ENCODE peak calls at places on chromosomes 6 and 20, in seven cellular contexts. One of them, this sample, is unnamed. For H3K4me1, the result is how much of the 10 kb centered on the place peaks cover.

GRCh38 chr6:33610057-33610456 is 11.1 kb upstream of the ITPR3 start:
- DNase-seq in GM23338: no peak
- DNase-seq in thyroid gland: no peak
- DNase-seq in ovary: no peak
- DNase-seq in left ventricle myocardium inferior: peak
- DNase-seq in H9: no peak
- DNase-seq in upper lobe of left lung: no peak
- DNase-seq in this sample: no peak

GRCh38 chr20:40941023-40941655 is 87.5 kb upstream of the TOP1 start:
- DNase-seq in GM23338: no peak
- DNase-seq in thyroid gland: no peak
- DNase-seq in ovary: no peak
- DNase-seq in left ventricle myocardium inferior: no peak
- DNase-seq in H9: no peak
- DNase-seq in upper lobe of left lung: no peak
- DNase-seq in this sample: no peak

GRCh38 chr6:40740518-40740917 is 153.4 kb upstream of the LRFN2 start:
- DNase-seq in GM23338: no peak
- DNase-seq in thyroid gland: no peak
- DNase-seq in ovary: no peak
- DNase-seq in left ventricle myocardium inferior: no peak
- DNase-seq in H9: no peak
- DNase-seq in upper lobe of left lung: no peak
- DNase-seq in this sample: no peak

GRCh38 chr20:46937140-46937523 is 42.5 kb downstream of the EYA2 start:
- DNase-seq in GM23338: no peak
- DNase-seq in thyroid gland: no peak
- DNase-seq in ovary: no peak
- DNase-seq in left ventricle myocardium inferior: no peak
- DNase-seq in H9: no peak
- DNase-seq in upper lobe of left lung: no peak
- DNase-seq in this sample: no peak

GRCh38 chr6:163667372-163668060 is 253.0 kb downstream of the QKI start:
- DNase-seq in GM23338: no peak
- DNase-seq in thyroid gland: peak
- DNase-seq in ovary: no peak
- DNase-seq in left ventricle myocardium inferior: no peak
- DNase-seq in H9: no peak
- DNase-seq in upper lobe of left lung: no peak
- DNase-seq in this sample: no peak

GRCh38 chr6:18674346-18674745 is 287.2 kb downstream of the RNF144B start:
- DNase-seq in GM23338: no peak
- DNase-seq in thyroid gland: no peak
- DNase-seq in ovary: no peak
- DNase-seq in left ventricle myocardium inferior: no peak
- DNase-seq in H9: no peak
- DNase-seq in upper lobe of left lung: no peak
- DNase-seq in this sample: no peak

GRCh38 chr6:41939848-41940758 is 1.5 kb downstream of the CCND3 start:
- DNase-seq in GM23338: peak
- DNase-seq in thyroid gland: no peak
- DNase-seq in ovary: no peak
- DNase-seq in left ventricle myocardium inferior: peak
- DNase-seq in H9: peak
- DNase-seq in upper lobe of left lung: no peak
- DNase-seq in this sample: no peak

GRCh38 chr20:7742479-7742878 is 197.8 kb downstream of the HAO1 start:
- DNase-seq in GM23338: no peak
- DNase-seq in thyroid gland: no peak
- DNase-seq in ovary: no peak
- DNase-seq in left ventricle myocardium inferior: no peak
- DNase-seq in H9: no peak
- DNase-seq in upper lobe of left lung: no peak
- DNase-seq in this sample: no peak

GRCh38 chr6:95601133-95601532 is 23.8 kb downstream of the MANEA start:
- DNase-seq in GM23338: no peak
- DNase-seq in thyroid gland: no peak
- DNase-seq in ovary: no peak
- DNase-seq in left ventricle myocardium inferior: no peak
- DNase-seq in H9: no peak
- DNase-seq in upper lobe of left lung: no peak
- DNase-seq in this sample: no peak

GRCh38 chr20:59802018-59802417 is 131.4 kb downstream of the SYCP2 start:
- DNase-seq in GM23338: no peak
- DNase-seq in thyroid gland: no peak
- DNase-seq in ovary: no peak
- DNase-seq in left ventricle myocardium inferior: no peak
- DNase-seq in H9: no peak
- DNase-seq in upper lobe of left lung: no peak
- DNase-seq in this sample: no peak

DNA sequence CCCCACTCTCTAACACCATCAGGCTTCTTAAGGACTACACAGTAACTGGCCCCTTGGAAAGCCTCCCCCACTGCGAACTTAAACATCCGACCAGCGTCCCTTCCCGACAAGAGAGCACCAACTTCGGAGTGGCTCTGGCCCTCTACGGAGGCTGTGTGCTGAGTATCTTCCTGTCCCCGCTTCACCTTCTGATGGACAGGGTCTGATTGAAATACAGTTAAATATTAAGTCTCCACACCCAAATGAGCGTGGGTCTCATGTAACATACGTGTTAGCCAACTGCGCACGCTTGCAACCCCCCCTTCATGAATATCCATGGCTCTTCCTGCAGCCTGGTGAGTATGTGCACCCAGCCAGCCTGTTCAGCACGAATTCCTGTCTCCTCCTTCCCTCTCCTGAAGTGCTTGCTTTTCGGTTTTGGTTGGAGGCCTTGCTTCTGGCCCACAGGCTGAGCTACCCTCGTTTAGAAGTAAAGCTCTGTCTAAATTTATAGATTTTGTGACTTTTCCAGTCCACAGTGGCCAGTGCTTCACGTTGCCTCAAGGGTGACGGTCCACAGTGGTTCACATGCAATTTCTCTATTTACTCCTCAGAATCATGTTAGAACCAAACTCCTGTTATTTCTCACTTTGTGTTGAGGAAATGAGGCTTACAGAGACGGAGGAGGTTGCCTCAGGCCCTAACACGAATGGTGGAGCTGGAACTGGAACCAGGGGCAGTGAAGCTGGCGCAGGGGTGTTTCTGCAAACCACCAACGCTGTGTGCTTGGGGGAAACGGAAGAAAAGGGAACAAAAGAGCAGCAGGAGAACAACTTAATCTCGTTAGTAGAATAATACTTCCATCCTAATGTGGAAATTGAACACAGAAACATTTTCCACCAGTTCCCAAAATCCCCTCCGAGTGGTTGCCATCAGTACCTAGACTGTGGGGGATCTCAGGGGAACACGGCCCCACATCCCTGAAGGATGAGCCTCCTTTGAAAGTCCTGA is 103.1 kb upstream of the FRMD1 start:
- DNase-seq in GM23338: no peak
- DNase-seq in thyroid gland: no peak
- DNase-seq in ovary: no peak
- DNase-seq in left ventricle myocardium inferior: no peak
- DNase-seq in H9: peak
- DNase-seq in upper lobe of left lung: no peak
- DNase-seq in this sample: no peak
- H3K4me1 ChIP-seq in GM23338: under half
- H3K4me1 ChIP-seq in thyroid gland: under half
- H3K4me1 ChIP-seq in ovary: under half
- H3K4me1 ChIP-seq in left ventricle myocardium inferior: under half
- H3K4me1 ChIP-seq in H9: under half
- H3K4me1 ChIP-seq in upper lobe of left lung: under half
- H3K4me1 ChIP-seq in this sample: under half

DNA sequence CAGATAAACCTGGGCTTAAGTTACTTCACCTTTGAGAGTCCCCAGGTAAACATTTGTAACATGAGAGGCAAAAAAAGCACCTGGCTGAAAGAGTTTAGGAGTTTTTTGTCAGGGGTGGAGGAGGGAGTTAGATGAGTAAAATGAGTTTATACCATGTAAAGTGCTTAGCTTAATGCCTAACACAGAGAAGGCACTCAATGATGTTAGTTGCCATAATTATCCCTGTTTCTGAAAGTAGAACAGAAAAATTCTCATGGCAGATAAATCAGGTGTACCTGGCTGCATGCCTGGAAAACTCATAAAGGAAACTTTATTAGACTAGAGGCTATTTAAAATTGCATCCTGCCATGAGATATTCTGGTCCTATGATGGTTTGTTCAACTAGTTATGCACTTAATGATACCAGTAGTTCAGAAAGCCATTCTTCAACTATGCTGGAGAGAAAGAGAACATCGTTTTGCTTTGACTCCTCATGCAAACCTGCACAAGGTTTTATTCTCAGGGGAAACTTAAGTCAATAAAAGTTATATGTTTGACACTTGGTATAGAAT is 40.4 kb downstream of the FBXO5 start:
- DNase-seq in GM23338: no peak
- DNase-seq in thyroid gland: no peak
- DNase-seq in ovary: no peak
- DNase-seq in left ventricle myocardium inferior: no peak
- DNase-seq in H9: no peak
- DNase-seq in upper lobe of left lung: no peak
- DNase-seq in this sample: no peak
- TF ChIP-seq CTCF in GM23338: no peak
- TF ChIP-seq CTCF in thyroid gland: no peak
- TF ChIP-seq CTCF in ovary: no peak
- TF ChIP-seq CTCF in left ventricle myocardium inferior: no peak
- TF ChIP-seq CTCF in H9: no peak
- TF ChIP-seq CTCF in upper lobe of left lung: no peak
- TF ChIP-seq CTCF in this sample: no peak

GRCh38 chr6:166626177-166627038 is 643 bp downstream of the RPS6KA2 start:
- DNase-seq in GM23338: peak
- DNase-seq in thyroid gland: peak
- DNase-seq in ovary: peak
- DNase-seq in left ventricle myocardium inferior: no peak
- DNase-seq in H9: no peak
- DNase-seq in upper lobe of left lung: peak
- DNase-seq in this sample: peak

GRCh38 chr6:166624275-166624674 is 2.8 kb downstream of the RPS6KA2 start:
- DNase-seq in GM23338: no peak
- DNase-seq in thyroid gland: peak
- DNase-seq in ovary: no peak
- DNase-seq in left ventricle myocardium inferior: no peak
- DNase-seq in H9: no peak
- DNase-seq in upper lobe of left lung: no peak
- DNase-seq in this sample: peak

GRCh38 chr6:166623318-166623717 is 3.7 kb downstream of the RPS6KA2 start:
- DNase-seq in GM23338: no peak
- DNase-seq in thyroid gland: no peak
- DNase-seq in ovary: no peak
- DNase-seq in left ventricle myocardium inferior: no peak
- DNase-seq in H9: no peak
- DNase-seq in upper lobe of left lung: no peak
- DNase-seq in this sample: no peak

GRCh38 chr6:166627039-166627874 is at the start of gene RPS6KA2:
- DNase-seq in GM23338: peak
- DNase-seq in thyroid gland: peak
- DNase-seq in ovary: peak
- DNase-seq in left ventricle myocardium inferior: peak
- DNase-seq in H9: peak
- DNase-seq in upper lobe of left lung: peak
- DNase-seq in this sample: peak

DNA sequence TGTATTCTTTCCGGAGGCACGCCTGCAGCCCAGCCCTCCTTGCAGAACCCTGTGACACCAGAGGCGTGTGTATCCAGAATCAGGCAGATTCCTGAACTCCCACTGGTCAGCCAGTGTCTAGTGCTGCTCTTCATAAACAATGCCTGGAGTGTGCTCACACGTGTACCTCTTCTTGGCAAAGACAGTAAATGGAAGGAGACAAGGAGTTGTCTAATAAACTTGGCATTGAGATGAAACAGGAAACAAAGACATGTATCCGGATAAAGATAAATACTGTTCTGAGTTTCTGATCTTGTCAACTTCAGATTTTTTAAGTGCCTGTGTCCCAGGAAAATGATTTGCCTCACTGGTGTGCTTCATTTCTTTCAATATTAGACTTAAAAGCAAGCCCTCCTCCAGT is 1.7 kb downstream of the RPS6KA2 start:
- DNase-seq in GM23338: no peak
- DNase-seq in thyroid gland: peak
- DNase-seq in ovary: no peak
- DNase-seq in left ventricle myocardium inferior: no peak
- DNase-seq in H9: no peak
- DNase-seq in upper lobe of left lung: no peak
- DNase-seq in this sample: no peak
- H3K4me1 ChIP-seq in GM23338: under half
- H3K4me1 ChIP-seq in thyroid gland: half or more
- H3K4me1 ChIP-seq in ovary: under half
- H3K4me1 ChIP-seq in left ventricle myocardium inferior: half or more
- H3K4me1 ChIP-seq in H9: under half
- H3K4me1 ChIP-seq in upper lobe of left lung: half or more
- H3K4me1 ChIP-seq in this sample: half or more

GRCh38 chr6:99905209-99906106 is 88.6 kb downstream of the MCHR2 start:
- DNase-seq in GM23338: peak
- DNase-seq in thyroid gland: no peak
- DNase-seq in ovary: no peak
- DNase-seq in left ventricle myocardium inferior: no peak
- DNase-seq in H9: no peak
- DNase-seq in upper lobe of left lung: no peak
- DNase-seq in this sample: no peak
- TF ChIP-seq CTCF in GM23338: peak
- TF ChIP-seq CTCF in thyroid gland: no peak
- TF ChIP-seq CTCF in ovary: no peak
- TF ChIP-seq CTCF in left ventricle myocardium inferior: peak
- TF ChIP-seq CTCF in H9: peak
- TF ChIP-seq CTCF in upper lobe of left lung: peak
- TF ChIP-seq CTCF in this sample: peak

DNA sequence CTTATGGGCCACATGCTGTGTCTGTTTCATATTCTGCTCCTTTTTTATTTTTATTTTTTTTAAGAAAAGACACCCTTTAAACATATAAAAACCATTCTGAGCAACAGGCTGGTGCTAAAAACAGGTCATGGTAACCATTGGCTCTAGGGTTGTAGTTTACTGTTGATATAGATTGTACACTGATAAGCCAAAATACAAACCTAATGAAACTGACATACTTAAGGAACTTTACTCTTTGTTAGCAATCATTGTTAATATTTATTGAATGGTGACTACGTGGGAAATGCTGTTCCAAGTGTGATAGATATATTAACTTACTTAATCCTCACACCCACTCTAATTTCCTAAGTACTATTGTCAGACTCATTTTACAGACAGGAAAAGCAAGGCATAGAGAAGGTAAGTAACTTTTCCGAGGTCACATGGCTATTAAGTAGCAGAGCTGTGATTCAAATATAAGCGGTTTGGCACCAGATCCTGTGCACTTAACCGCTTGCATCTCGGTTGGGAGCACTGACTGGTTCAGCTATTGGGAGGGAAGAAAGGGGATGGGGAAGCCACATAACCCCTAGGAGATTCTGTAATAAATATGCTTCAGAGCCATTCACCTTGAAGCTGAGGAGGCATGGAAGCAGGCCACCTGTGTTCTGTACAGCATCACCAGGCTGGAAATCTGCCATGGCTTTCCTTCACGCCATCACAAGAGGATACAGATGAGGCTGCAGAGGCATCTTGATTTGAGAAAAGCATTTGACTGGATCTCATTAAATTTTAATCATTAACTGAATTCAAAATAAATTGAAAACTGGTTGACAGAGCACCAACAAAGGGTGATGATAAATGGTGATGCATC is 4.9 kb downstream of the TRAF3IP2 start:
- DNase-seq in GM23338: no peak
- DNase-seq in thyroid gland: peak
- DNase-seq in ovary: no peak
- DNase-seq in left ventricle myocardium inferior: no peak
- DNase-seq in H9: no peak
- DNase-seq in upper lobe of left lung: no peak
- DNase-seq in this sample: no peak
- H3K4me1 ChIP-seq in GM23338: under half
- H3K4me1 ChIP-seq in thyroid gland: under half
- H3K4me1 ChIP-seq in ovary: under half
- H3K4me1 ChIP-seq in left ventricle myocardium inferior: half or more
- H3K4me1 ChIP-seq in H9: under half
- H3K4me1 ChIP-seq in upper lobe of left lung: half or more
- H3K4me1 ChIP-seq in this sample: under half

This sample was measured in right atrium auricular region.